ENCODE peak calls at places on chromosomes 12 and 14, in four cellular contexts. One of them, this sample, is unnamed.
A peak's percentile ranks its signal among the peaks of the same experiment; 100 is the strongest.

GRCh38 chr14:104657114-104657524 is 32.3 kb upstream of the INF2 start:
- DNase-seq in H1: no peak
- DNase-seq in neural progenitor cell: no peak
- DNase-seq in endothelial cell of umbilical vein: no peak
- DNase-seq in this sample: no peak

GRCh38 chr14:96734076-96734622 is 63.0 kb upstream of the VRK1 start:
- DNase-seq in H1: no peak
- DNase-seq in neural progenitor cell: no peak
- DNase-seq in endothelial cell of umbilical vein: no peak
- DNase-seq in this sample: no peak

GRCh38 chr12:38892090-38892786 is 13.2 kb downstream of the CPNE8 start:
- DNase-seq in H1: no peak
- DNase-seq in neural progenitor cell: no peak
- DNase-seq in endothelial cell of umbilical vein: no peak
- DNase-seq in this sample: no peak

GRCh38 chr14:71533396-71533795 is 398.8 kb upstream of the RGS6 start:
- DNase-seq in H1: no peak
- DNase-seq in neural progenitor cell: no peak
- DNase-seq in endothelial cell of umbilical vein: no peak
- DNase-seq in this sample: no peak

GRCh38 chr12:93089805-93090569 is 160.9 kb upstream of the EEA1 start:
- DNase-seq in H1: no peak
- DNase-seq in neural progenitor cell: no peak
- DNase-seq in endothelial cell of umbilical vein: peak; percentile 92
- DNase-seq in this sample: peak; percentile 81

GRCh38 chr12:114783176-114783575 is 99.2 kb upstream of the TBX3 start:
- DNase-seq in H1: no peak
- DNase-seq in neural progenitor cell: no peak
- DNase-seq in endothelial cell of umbilical vein: no peak
- DNase-seq in this sample: no peak

GRCh38 chr12:60997979-60998378 is 1262.2 kb upstream of the USP15 start:
- DNase-seq in H1: no peak
- DNase-seq in neural progenitor cell: no peak
- DNase-seq in endothelial cell of umbilical vein: no peak
- DNase-seq in this sample: no peak

GRCh38 chr14:64501326-64502171 is 2.1 kb downstream of the ZBTB25 start:
- DNase-seq in H1: no peak
- DNase-seq in neural progenitor cell: no peak
- DNase-seq in endothelial cell of umbilical vein: peak; percentile 46
- DNase-seq in this sample: peak; percentile 72

GRCh38 chr12:47885012-47885501 is 19.7 kb downstream of the VDR start:
- DNase-seq in H1: no peak
- DNase-seq in neural progenitor cell: no peak
- DNase-seq in endothelial cell of umbilical vein: no peak
- DNase-seq in this sample: no peak

GRCh38 chr14:60926002-60926401 is 54.9 kb downstream of the TRMT5 start:
- DNase-seq in H1: no peak
- DNase-seq in neural progenitor cell: no peak
- DNase-seq in endothelial cell of umbilical vein: no peak
- DNase-seq in this sample: no peak

GRCh38 chr12:4214912-4215861 is 58.4 kb upstream of the CCND2 start:
- DNase-seq in H1: peak; percentile 40
- DNase-seq in neural progenitor cell: no peak
- DNase-seq in endothelial cell of umbilical vein: no peak
- DNase-seq in this sample: no peak

GRCh38 chr12:49703647-49704137 is 3.5 kb downstream of the FMNL3 start:
- DNase-seq in H1: no peak
- DNase-seq in neural progenitor cell: no peak
- DNase-seq in endothelial cell of umbilical vein: peak; percentile 49
- DNase-seq in this sample: no peak

GRCh38 chr14:96564389-96564788 is 62.2 kb downstream of the PAPOLA start:
- DNase-seq in H1: no peak
- DNase-seq in neural progenitor cell: no peak
- DNase-seq in endothelial cell of umbilical vein: no peak
- DNase-seq in this sample: no peak

GRCh38 chr14:104689620-104690265 is 325 bp downstream of the INF2 start:
- DNase-seq in H1: no peak
- DNase-seq in neural progenitor cell: no peak
- DNase-seq in endothelial cell of umbilical vein: no peak
- DNase-seq in this sample: peak; percentile 17

GRCh38 chr12:8949525-8950286 is at the start of gene M6PR:
- DNase-seq in H1: peak; percentile 94
- DNase-seq in neural progenitor cell: peak; percentile 97
- DNase-seq in endothelial cell of umbilical vein: peak; percentile 95
- DNase-seq in this sample: peak; percentile 83

GRCh38 chr14:103541944-103542544 is 13.0 kb downstream of the TRMT61A start:
- DNase-seq in H1: no peak
- DNase-seq in neural progenitor cell: peak; percentile 65
- DNase-seq in endothelial cell of umbilical vein: no peak
- DNase-seq in this sample: no peak
- H3K9ac ChIP-seq in H1: no peak overlapping the region
- H3K9ac ChIP-seq in neural progenitor cell: peak overlapping the region; percentile 60
- H3K9ac ChIP-seq in endothelial cell of umbilical vein: no peak overlapping the region
- H3K9ac ChIP-seq in this sample: no peak overlapping the region

GRCh38 chr14:36655571-36655962 is 6.1 kb upstream of the PAX9 start:
- DNase-seq in H1: no peak
- DNase-seq in neural progenitor cell: peak; percentile 55
- DNase-seq in endothelial cell of umbilical vein: no peak
- DNase-seq in this sample: no peak
- H3K4me2 ChIP-seq in H1: peak overlapping the region; percentile 74
- H3K4me2 ChIP-seq in neural progenitor cell: peak overlapping the region; percentile 70
- H3K4me2 ChIP-seq in endothelial cell of umbilical vein: no peak overlapping the region
- H3K4me2 ChIP-seq in this sample: peak overlapping the region; percentile 82

DNA sequence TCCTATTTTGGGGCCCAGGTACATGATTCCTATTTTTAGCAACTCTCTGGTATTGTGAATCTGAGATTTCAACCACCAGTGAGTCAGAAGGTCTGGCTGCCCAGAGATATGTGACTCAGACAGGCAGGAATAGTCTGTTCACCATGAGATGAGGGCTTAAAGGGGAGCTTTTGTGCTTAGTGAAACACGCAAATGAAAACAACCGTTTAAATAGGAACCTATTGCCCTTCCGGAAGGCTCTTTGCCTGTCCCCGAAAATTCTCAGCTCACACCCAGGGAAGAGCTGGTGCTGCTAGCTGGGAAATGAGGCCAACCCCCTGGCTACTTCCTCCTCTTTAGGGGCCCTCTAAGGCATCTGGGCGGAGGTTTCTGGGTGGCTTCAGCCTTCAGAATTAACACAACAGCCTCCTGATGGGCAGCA is 283.6 kb downstream of the CACNA1C start:
- DNase-seq in H1: no peak
- DNase-seq in neural progenitor cell: no peak
- DNase-seq in endothelial cell of umbilical vein: peak; percentile 86
- DNase-seq in this sample: peak; percentile 84
- H3K9ac ChIP-seq in H1: no peak overlapping the region
- H3K9ac ChIP-seq in neural progenitor cell: no peak overlapping the region
- H3K9ac ChIP-seq in endothelial cell of umbilical vein: peak overlapping the region; percentile 35
- H3K9ac ChIP-seq in this sample: peak overlapping the region; percentile 36

GRCh38 chr12:118065380-118065779 is 4.4 kb upstream of the WSB2 start:
- DNase-seq in H1: no peak
- DNase-seq in neural progenitor cell: no peak
- DNase-seq in endothelial cell of umbilical vein: no peak
- DNase-seq in this sample: no peak

GRCh38 chr12:118068361-118068958 is 7.5 kb upstream of the WSB2 start:
- DNase-seq in H1: no peak
- DNase-seq in neural progenitor cell: no peak
- DNase-seq in endothelial cell of umbilical vein: no peak
- DNase-seq in this sample: no peak

GRCh38 chr12:118073768-118074167 is 12.8 kb upstream of the WSB2 start:
- DNase-seq in H1: no peak
- DNase-seq in neural progenitor cell: no peak
- DNase-seq in endothelial cell of umbilical vein: no peak
- DNase-seq in this sample: no peak

DNA sequence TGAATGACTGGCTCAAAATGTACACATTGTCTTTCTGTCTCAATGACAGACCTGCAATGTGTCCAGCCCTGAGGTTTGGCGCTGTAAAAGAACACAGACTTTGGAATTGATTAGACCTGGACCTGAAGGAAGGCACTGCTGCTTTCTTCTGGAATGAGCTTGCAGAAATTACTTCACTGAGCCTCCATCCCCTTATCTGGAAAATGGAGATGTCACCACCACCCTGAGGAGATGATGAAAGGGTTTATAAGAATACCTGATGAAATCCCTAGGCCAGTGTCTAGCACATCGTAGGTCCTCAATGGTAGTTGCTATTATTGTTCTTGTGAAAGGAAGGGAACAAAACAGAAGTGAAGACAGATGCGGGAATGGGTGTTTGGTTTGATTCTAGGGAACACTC is 9.7 kb upstream of the WSB2 start:
- DNase-seq in H1: no peak
- DNase-seq in neural progenitor cell: no peak
- DNase-seq in endothelial cell of umbilical vein: no peak
- DNase-seq in this sample: no peak
- H3K4me2 ChIP-seq in H1: no peak overlapping the region
- H3K4me2 ChIP-seq in neural progenitor cell: no peak overlapping the region
- H3K4me2 ChIP-seq in endothelial cell of umbilical vein: no peak overlapping the region
- H3K4me2 ChIP-seq in this sample: no peak overlapping the region

GRCh38 chr14:100063314-100063941 is 1.8 kb upstream of the EVL start:
- DNase-seq in H1: no peak
- DNase-seq in neural progenitor cell: no peak
- DNase-seq in endothelial cell of umbilical vein: no peak
- DNase-seq in this sample: no peak
- H3K9ac ChIP-seq in H1: no peak overlapping the region
- H3K9ac ChIP-seq in neural progenitor cell: no peak overlapping the region
- H3K9ac ChIP-seq in endothelial cell of umbilical vein: no peak overlapping the region
- H3K9ac ChIP-seq in this sample: no peak overlapping the region

GRCh38 chr14:103057028-103057371 is 349 bp downstream of the CDC42BPB start:
- DNase-seq in H1: no peak
- DNase-seq in neural progenitor cell: no peak
- DNase-seq in endothelial cell of umbilical vein: peak; percentile 32
- DNase-seq in this sample: no peak

GRCh38 chr14:103057372-103058208 is at the start of gene CDC42BPB:
- DNase-seq in H1: peak; percentile 86
- DNase-seq in neural progenitor cell: peak; percentile 98
- DNase-seq in endothelial cell of umbilical vein: peak; percentile 89
- DNase-seq in this sample: peak; percentile 95

GRCh38 chr14:103061482-103061976 is 4.2 kb upstream of the CDC42BPB start:
- DNase-seq in H1: no peak
- DNase-seq in neural progenitor cell: no peak
- DNase-seq in endothelial cell of umbilical vein: no peak
- DNase-seq in this sample: no peak

GRCh38 chr14:103058209-103059055 is 1.1 kb upstream of the CDC42BPB start:
- DNase-seq in H1: no peak
- DNase-seq in neural progenitor cell: no peak
- DNase-seq in endothelial cell of umbilical vein: no peak
- DNase-seq in this sample: peak; percentile 13

DNA sequence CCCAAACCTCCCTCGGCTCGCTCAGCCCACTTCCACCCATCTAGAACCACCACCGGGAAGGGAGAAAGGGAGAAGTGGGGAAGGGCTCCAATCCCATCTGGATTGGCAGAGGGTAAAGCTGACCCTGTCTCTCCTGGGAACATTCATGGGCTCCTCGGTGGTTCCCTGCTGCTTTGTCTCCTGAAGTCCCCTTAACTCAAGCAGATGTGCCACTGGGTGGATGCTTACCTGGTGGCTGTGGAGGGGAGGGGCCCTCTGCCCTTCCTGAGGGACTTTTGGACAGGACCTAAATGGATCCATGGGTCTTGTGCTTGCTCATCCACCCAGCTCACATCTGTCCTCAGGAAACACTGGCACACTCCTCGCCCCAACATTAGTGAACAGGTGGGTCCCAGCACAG is 2.2 kb upstream of the CDC42BPB start:
- DNase-seq in H1: no peak
- DNase-seq in neural progenitor cell: no peak
- DNase-seq in endothelial cell of umbilical vein: no peak
- DNase-seq in this sample: no peak
- H3K4me2 ChIP-seq in H1: no peak overlapping the region
- H3K4me2 ChIP-seq in neural progenitor cell: peak overlapping the region; percentile 93
- H3K4me2 ChIP-seq in endothelial cell of umbilical vein: no peak overlapping the region
- H3K4me2 ChIP-seq in this sample: peak overlapping the region; percentile 100

DNA sequence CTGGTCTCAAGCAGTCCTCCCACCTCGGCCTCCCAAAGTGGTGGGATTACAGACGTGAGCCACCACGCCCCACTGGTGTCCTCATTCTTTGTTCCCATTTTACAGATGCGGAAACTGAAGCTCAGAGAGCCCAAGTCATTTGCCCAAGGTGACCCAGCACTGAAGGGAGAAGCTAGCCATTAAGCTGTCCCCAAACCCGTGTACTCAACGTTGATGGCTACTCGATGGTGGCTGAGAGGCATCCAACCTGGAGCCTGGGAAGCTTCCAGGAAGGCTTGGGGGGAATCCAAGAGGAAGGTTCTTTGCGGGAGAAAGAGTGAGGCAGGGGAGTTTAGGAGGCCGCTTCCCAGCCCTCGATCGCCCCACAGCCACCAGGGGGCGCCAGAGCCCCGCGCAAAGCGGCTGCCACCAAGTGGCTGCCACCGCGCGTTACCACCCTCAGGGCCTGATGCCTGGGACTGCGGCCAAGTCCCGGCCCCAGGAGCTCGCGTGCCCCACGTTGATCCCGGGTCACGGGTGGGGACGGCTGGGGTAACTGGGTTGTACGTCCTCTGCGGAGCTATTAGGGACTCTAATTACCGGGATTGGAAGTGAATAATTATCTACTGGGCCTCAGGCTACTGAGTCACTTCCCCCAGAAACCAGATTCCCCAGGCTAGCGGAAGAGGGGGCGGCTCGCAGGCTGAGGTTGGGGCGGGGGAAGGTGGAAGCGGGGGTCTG is 8.8 kb upstream of the SH2B3 start:
- DNase-seq in H1: peak; percentile 98
- DNase-seq in neural progenitor cell: peak; percentile 91
- DNase-seq in endothelial cell of umbilical vein: peak; percentile 96
- DNase-seq in this sample: peak; percentile 89
- H3K9ac ChIP-seq in H1: no peak overlapping the region
- H3K9ac ChIP-seq in neural progenitor cell: no peak overlapping the region
- H3K9ac ChIP-seq in endothelial cell of umbilical vein: no peak overlapping the region
- H3K9ac ChIP-seq in this sample: peak overlapping the region; percentile 55

This sample was measured in PC-3.